ENCODE peak calls at places on chromosomes 16 and 17, in five cellular contexts. T is neuronal stem cell, I is H1, Q is H9, S is trophoblast cell. V is an unnamed sample.

GRCh38 chr17:63564562-63564961 is 14.3 kb downstream of the DCAF7 start:
- DNase-seq in T (no peak), I (no peak), Q (peak), S (no peak), V (no peak)

GRCh38 chr16:27452569-27453475 is 50.8 kb downstream of the IL21R start:
- DNase-seq in T (no peak), I (no peak), Q (no peak), S (no peak), V (no peak)

GRCh38 chr17:13788385-13788784 is 186.7 kb upstream of the HS3ST3A1 start:
- DNase-seq in T (no peak), I (no peak), Q (no peak), S (no peak), V (no peak)

GRCh38 chr16:228151-228855 is 946 bp downstream of the LUC7L start:
- DNase-seq in T (no peak), I (no peak), Q (no peak), S (no peak), V (no peak)

GRCh38 chr17:3851461-3852100 is 5.5 kb upstream of the NCBP3 start:
- DNase-seq in T (no peak), I (no peak), Q (no peak), S (no peak), V (no peak)

GRCh38 chr17:50144845-50145531 is 5.5 kb downstream of the PPP1R9B start:
- DNase-seq in T (no peak), I (no peak), Q (no peak), S (peak), V (no peak)

GRCh38 chr16:50253511-50253903 is 12.8 kb upstream of the ADCY7 start:
- DNase-seq in T (no peak), I (no peak), Q (no peak), S (no peak), V (no peak)

GRCh38 chr17:79528592-79529125 is 82.2 kb downstream of the RBFOX3 start:
- DNase-seq in T (no peak), I (no peak), Q (no peak), S (no peak), V (no peak)

GRCh38 chr16:18803569-18804462 is 2.5 kb upstream of the ARL6IP1 start:
- DNase-seq in T (no peak), I (no peak), Q (no peak), S (no peak), V (peak)

GRCh38 chr17:72631568-72631967 is 460.9 kb downstream of the SLC39A11 start:
- DNase-seq in T (no peak), I (no peak), Q (no peak), S (no peak), V (no peak)

GRCh38 chr17:48620497-48621139 is 5.5 kb upstream of the HOXB8 start:
- DNase-seq in T (no peak), I (no peak), Q (no peak), S (no peak), V (peak)

GRCh38 chr17:48616719-48617514 is 1.8 kb upstream of the HOXB8 start:
- DNase-seq in T (no peak), I (no peak), Q (no peak), S (no peak), V (peak)

GRCh38 chr17:48617515-48618365 is 2.6 kb upstream of the HOXB8 start:
- DNase-seq in T (no peak), I (no peak), Q (no peak), S (no peak), V (peak)

GRCh38 chr17:48619821-48620496 is 4.9 kb upstream of the HOXB8 start:
- DNase-seq in T (no peak), I (no peak), Q (peak), S (no peak), V (peak)

DNA sequence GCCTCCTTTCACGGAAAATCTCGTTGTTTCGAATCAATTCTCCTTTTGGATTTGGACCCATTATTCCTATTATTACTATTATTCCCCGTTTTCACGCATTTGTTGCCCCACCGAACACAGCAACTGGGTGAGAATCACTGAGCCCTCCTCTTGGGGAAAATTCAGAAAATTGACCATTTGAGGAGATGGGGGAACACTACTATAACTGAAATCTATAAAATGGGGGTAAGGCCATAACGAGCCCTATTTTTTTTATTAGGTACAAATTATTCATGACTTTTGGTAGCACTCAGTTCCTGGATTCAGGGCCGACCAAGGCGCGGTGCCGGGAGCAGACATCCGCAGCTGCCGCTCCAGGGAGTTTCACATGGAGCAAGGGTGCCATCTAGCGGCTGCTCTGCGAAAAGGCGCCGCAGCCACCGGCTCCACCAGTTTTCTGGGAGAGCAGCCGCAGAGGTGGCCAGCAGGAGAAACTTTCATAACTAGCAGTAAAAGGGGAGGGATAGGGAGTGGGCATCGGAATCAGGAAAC is 3.3 kb upstream of the HOXB8 start:
- DNase-seq in T (peak), I (no peak), Q (peak), S (peak), V (peak)
- H2BK5ac ChIP-seq in T (no peak), I (no peak), Q (no peak), S (no peak), V (no peak)

GRCh38 chr16:51818342-51818944 is 667.4 kb upstream of the SALL1 start:
- DNase-seq in T (peak), I (peak), Q (peak), S (peak), V (peak)
- H4K8ac ChIP-seq in T (no peak), I (no peak), Q (no peak), S (no peak), V (no peak)

GRCh38 chr16:11691235-11691634 is 23.0 kb downstream of the SNN start:
- DNase-seq in T (no peak), I (no peak), Q (no peak), S (no peak), V (no peak)
- H2BK12ac ChIP-seq in T (no peak), I (no peak), Q (no peak), S (no peak), V (no peak)

DNA sequence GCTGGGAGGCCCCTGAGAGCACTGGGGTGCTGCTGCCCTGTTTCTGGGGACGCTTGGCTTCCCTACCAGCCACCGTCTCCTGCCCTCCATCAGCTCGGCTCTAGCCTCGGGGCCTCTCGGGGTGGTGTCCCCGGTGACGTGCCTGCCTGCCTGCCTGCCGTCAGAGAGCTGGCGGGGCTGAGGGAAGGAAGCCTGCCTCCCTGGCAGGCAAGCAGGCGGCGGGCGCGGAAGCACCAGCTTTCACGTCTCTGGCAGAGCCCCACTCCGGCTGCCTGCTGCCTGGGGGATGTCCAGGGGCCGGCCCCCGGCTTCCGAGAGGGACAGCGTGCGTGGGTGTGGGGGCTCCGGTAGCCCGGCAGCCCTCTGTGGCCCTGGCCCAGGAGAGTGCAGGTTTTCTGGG is 9.3 kb downstream of the CENPX start:
- DNase-seq in T (no peak), I (no peak), Q (no peak), S (peak), V (no peak)
- H2BK5ac ChIP-seq in T (no peak), I (no peak), Q (no peak), S (no peak), V (no peak)

GRCh38 chr16:4333308-4333638 is 17.4 kb downstream of the GLIS2 start:
- DNase-seq in T (no peak), I (no peak), Q (no peak), S (no peak), V (no peak)
- H4K8ac ChIP-seq in T (no peak), I (no peak), Q (no peak), S (no peak), V (no peak)

GRCh38 chr16:69106491-69107291 is 1.2 kb downstream of the HAS3 start:
- DNase-seq in T (peak), I (no peak), Q (peak), S (no peak), V (peak)

GRCh38 chr16:69108905-69109252 is 3.4 kb downstream of the HAS3 start:
- DNase-seq in T (no peak), I (no peak), Q (no peak), S (no peak), V (no peak)

GRCh38 chr16:69108069-69108904 is 2.8 kb downstream of the HAS3 start:
- DNase-seq in T (no peak), I (no peak), Q (peak), S (no peak), V (no peak)

GRCh38 chr16:69105501-69106361 is at the start of gene HAS3:
- DNase-seq in T (peak), I (peak), Q (peak), S (peak), V (peak)

GRCh38 chr16:69107311-69107962 is 2.0 kb downstream of the HAS3 start:
- DNase-seq in T (peak), I (no peak), Q (peak), S (peak), V (peak)
- H2BK12ac ChIP-seq in T (no peak), I (peak), Q (no peak), S (no peak), V (no peak)

GRCh38 chr17:32350662-32351418 is 883 bp downstream of the ZNF207 start:
- DNase-seq in T (no peak), I (no peak), Q (no peak), S (peak), V (peak)

GRCh38 chr17:32348483-32348800 is 1.5 kb upstream of the ZNF207 start:
- DNase-seq in T (no peak), I (no peak), Q (no peak), S (no peak), V (no peak)

GRCh38 chr17:32345953-32346600 is 3.9 kb upstream of the ZNF207 start:
- DNase-seq in T (no peak), I (no peak), Q (no peak), S (no peak), V (no peak)

GRCh38 chr17:32349854-32350661 is at the start of gene ZNF207:
- DNase-seq in T (peak), I (peak), Q (peak), S (peak), V (peak)

GRCh38 chr17:32349503-32349853 is 479 bp upstream of the ZNF207 start:
- DNase-seq in T (no peak), I (no peak), Q (no peak), S (peak), V (no peak)
- H2BK5ac ChIP-seq in T (no peak), I (peak), Q (no peak), S (peak), V (no peak)

GRCh38 chr17:71446635-71447034 is 674.2 kb upstream of the SOX9 start:
- DNase-seq in T (no peak), I (no peak), Q (no peak), S (no peak), V (no peak)
- H4K8ac ChIP-seq in T (no peak), I (no peak), Q (no peak), S (no peak), V (no peak)

V was measured in mesenchymal stem cell.